ENCODE peak calls at places on chromosomes 11 and 22, in ten cellular contexts. B, H, Y, I, K, P, N, X, S and E are unnamed samples.

GRCh38 chr22:25666308-25666707 is 75.7 kb upstream of the MYO18B start:
- DNase-seq in B (no peak), H (peak), Y (no peak), I (peak), K (no peak), P (peak), N (no peak), X (peak), S (no peak), E (no peak)

GRCh38 chr22:18093661-18094060 is 15.9 kb downstream of the PEX26 start:
- DNase-seq in B (no peak), H (no peak), Y (no peak), I (no peak), K (no peak), P (no peak), N (no peak), X (no peak), S (no peak), E (no peak)

GRCh38 chr11:39078465-39078864 is 2381.0 kb downstream of the LRRC4C start:
- DNase-seq in B (no peak), H (no peak), Y (no peak), I (no peak), K (no peak), P (no peak), N (no peak), X (no peak), S (no peak), E (no peak)

GRCh38 chr11:11672764-11673163 is 51.0 kb upstream of the GALNT18 start:
- DNase-seq in B (no peak), H (no peak), Y (no peak), I (no peak), K (no peak), P (no peak), N (no peak), X (no peak), S (no peak), E (no peak)

GRCh38 chr11:113526521-113526920 is 51.3 kb upstream of the DRD2 start:
- DNase-seq in B (no peak), H (no peak), Y (no peak), I (no peak), K (no peak), P (no peak), N (no peak), X (no peak), S (no peak), E (no peak)

GRCh38 chr22:42396621-42397331 is 35.4 kb downstream of the NFAM1 start:
- DNase-seq in B (no peak), H (peak), Y (no peak), I (no peak), K (no peak), P (peak), N (no peak), X (no peak), S (peak), E (no peak)

GRCh38 chr11:61688368-61689163 is 8.4 kb downstream of the DAGLA start:
- DNase-seq in B (peak), H (peak), Y (peak), I (no peak), K (no peak), P (no peak), N (peak), X (peak), S (no peak), E (no peak)

GRCh38 chr22:38180841-38181452 is 683 bp downstream of the PLA2G6 start:
- DNase-seq in B (no peak), H (peak), Y (peak), I (peak), K (no peak), P (no peak), N (no peak), X (peak), S (no peak), E (no peak)

GRCh38 chr11:9708544-9708943 is 44.7 kb downstream of the SWAP70 start:
- DNase-seq in B (peak), H (no peak), Y (peak), I (no peak), K (no peak), P (no peak), N (no peak), X (no peak), S (no peak), E (no peak)

GRCh38 chr11:35383953-35384352 is 35.4 kb downstream of the SLC1A2 start:
- DNase-seq in B (no peak), H (no peak), Y (no peak), I (no peak), K (no peak), P (no peak), N (no peak), X (no peak), S (no peak), E (no peak)

GRCh38 chr11:64084962-64085710 is 49.4 kb downstream of the FLRT1 start:
- DNase-seq in B (no peak), H (no peak), Y (no peak), I (no peak), K (no peak), P (no peak), N (no peak), X (no peak), S (no peak), E (no peak)

GRCh38 chr11:64319421-64319761 is 1.5 kb downstream of the PRDX5 start:
- DNase-seq in B (no peak), H (no peak), Y (no peak), I (no peak), K (no peak), P (no peak), N (no peak), X (no peak), S (no peak), E (no peak)

GRCh38 chr22:28112548-28113043 is 193.5 kb upstream of the PITPNB start:
- DNase-seq in B (peak), H (peak), Y (peak), I (no peak), K (peak), P (no peak), N (peak), X (peak), S (no peak), E (peak)

GRCh38 chr11:10441652-10442503 is 13.2 kb upstream of the AMPD3 start:
- DNase-seq in B (peak), H (no peak), Y (no peak), I (peak), K (no peak), P (no peak), N (no peak), X (no peak), S (peak), E (no peak)

GRCh38 chr11:117597083-117597482 is 199.9 kb downstream of the DSCAML1 start:
- DNase-seq in B (peak), H (peak), Y (peak), I (peak), K (peak), P (peak), N (peak), X (no peak), S (peak), E (peak)

GRCh38 chr22:50621491-50621880 is 6.5 kb downstream of the ARSA start:
- DNase-seq in B (no peak), H (no peak), Y (no peak), I (peak), K (no peak), P (no peak), N (no peak), X (no peak), S (peak), E (no peak)

GRCh38 chr22:43392385-43392989 is 19.3 kb upstream of the MPPED1 start:
- DNase-seq in B (no peak), H (no peak), Y (no peak), I (no peak), K (no peak), P (no peak), N (no peak), X (no peak), S (no peak), E (no peak)

GRCh38 chr11:96094156-96094555 is 170.2 kb upstream of the MTMR2 start:
- DNase-seq in B (no peak), H (no peak), Y (no peak), I (no peak), K (no peak), P (no peak), N (no peak), X (no peak), S (no peak), E (no peak)

GRCh38 chr11:16280256-16280682 is 76.1 kb downstream of the SOX6 start:
- DNase-seq in B (peak), H (peak), Y (peak), I (peak), K (no peak), P (no peak), N (peak), X (peak), S (no peak), E (peak)

GRCh38 chr11:69274531-69275016 is 19.4 kb upstream of the MYEOV start:
- DNase-seq in B (no peak), H (no peak), Y (no peak), I (no peak), K (no peak), P (no peak), N (peak), X (no peak), S (no peak), E (no peak)

GRCh38 chr11:15179167-15179566 is 64.4 kb downstream of the INSC start:
- DNase-seq in B (peak), H (no peak), Y (no peak), I (no peak), K (peak), P (no peak), N (no peak), X (no peak), S (no peak), E (no peak)

GRCh38 chr11:266676-267439 is 11.3 kb upstream of the NLRP6 start:
- DNase-seq in B (no peak), H (no peak), Y (no peak), I (no peak), K (no peak), P (no peak), N (no peak), X (no peak), S (no peak), E (no peak)

GRCh38 chr11:19079643-19080440 is 19.3 kb upstream of the MRGPRX2 start:
- DNase-seq in B (peak), H (no peak), Y (peak), I (no peak), K (peak), P (no peak), N (peak), X (no peak), S (no peak), E (peak)

GRCh38 chr11:94315664-94316063 is 11.3 kb downstream of the IZUMO1R start:
- DNase-seq in B (peak), H (no peak), Y (no peak), I (no peak), K (peak), P (no peak), N (no peak), X (no peak), S (no peak), E (no peak)

GRCh38 chr22:28759861-28760560 is 12.5 kb upstream of the CCDC117 start:
- DNase-seq in B (peak), H (no peak), Y (no peak), I (no peak), K (no peak), P (peak), N (no peak), X (no peak), S (no peak), E (peak)

GRCh38 chr22:40757071-40757470 is 62.1 kb downstream of the SLC25A17 start:
- DNase-seq in B (peak), H (no peak), Y (no peak), I (no peak), K (no peak), P (no peak), N (peak), X (no peak), S (no peak), E (no peak)
- TF ChIP-seq CTCF in B (no peak), H (no peak), Y (no peak), I (no peak), K (no peak), P (no peak), N (no peak), X (no peak), S (no peak), E (no peak)

GRCh38 chr22:30356392-30357230 is at the start of the genes CCDC157 and SF3A1:
- DNase-seq in B (peak), H (peak), Y (peak), I (peak), K (peak), P (peak), N (peak), X (peak), S (peak), E (peak)
- TF ChIP-seq CTCF in B (no peak), H (no peak), Y (no peak), I (no peak), K (no peak), P (no peak), N (no peak), X (no peak), S (no peak), E (no peak)

GRCh38 chr11:45852712-45853101 is 5.4 kb downstream of the CRY2 start:
- DNase-seq in B (no peak), H (peak), Y (no peak), I (no peak), K (no peak), P (peak), N (no peak), X (peak), S (peak), E (no peak)
- TF ChIP-seq CTCF in B (no peak), H (peak), Y (no peak), I (no peak), K (no peak), P (no peak), N (no peak), X (no peak), S (peak), E (no peak)

DNA sequence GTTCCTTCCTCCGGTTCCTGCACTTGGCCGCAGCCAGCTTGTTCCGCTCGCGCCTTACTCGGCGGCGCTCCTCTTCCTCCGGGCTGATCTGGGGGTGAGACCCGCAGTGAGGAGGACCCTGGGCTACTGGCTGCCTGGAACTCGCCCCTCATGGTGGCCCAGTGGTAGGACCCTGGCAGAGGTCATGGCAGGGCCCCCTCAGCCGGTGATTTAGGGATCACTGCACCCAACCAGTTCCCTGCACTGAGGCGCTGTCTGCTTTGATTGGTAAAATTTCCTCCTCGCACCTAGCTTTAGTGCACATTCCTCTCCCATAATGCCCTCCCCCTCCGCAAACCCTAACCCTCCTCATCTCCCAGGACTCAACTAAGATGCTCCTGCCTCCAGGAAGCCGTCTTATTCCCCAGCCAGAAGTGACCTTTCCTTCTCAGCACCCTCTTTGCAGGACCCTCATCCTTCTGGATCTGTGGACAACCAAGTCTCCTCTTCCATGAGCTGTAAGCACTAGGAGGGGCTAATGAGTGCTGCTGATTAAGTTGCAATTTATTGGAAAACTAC is 3.6 kb downstream of the CCDC85B start:
- DNase-seq in B (no peak), H (peak), Y (peak), I (no peak), K (no peak), P (no peak), N (no peak), X (no peak), S (no peak), E (no peak)
- TF ChIP-seq CTCF in B (no peak), H (no peak), Y (no peak), I (no peak), K (peak), P (no peak), N (no peak), X (no peak), S (no peak), E (no peak)

DNA sequence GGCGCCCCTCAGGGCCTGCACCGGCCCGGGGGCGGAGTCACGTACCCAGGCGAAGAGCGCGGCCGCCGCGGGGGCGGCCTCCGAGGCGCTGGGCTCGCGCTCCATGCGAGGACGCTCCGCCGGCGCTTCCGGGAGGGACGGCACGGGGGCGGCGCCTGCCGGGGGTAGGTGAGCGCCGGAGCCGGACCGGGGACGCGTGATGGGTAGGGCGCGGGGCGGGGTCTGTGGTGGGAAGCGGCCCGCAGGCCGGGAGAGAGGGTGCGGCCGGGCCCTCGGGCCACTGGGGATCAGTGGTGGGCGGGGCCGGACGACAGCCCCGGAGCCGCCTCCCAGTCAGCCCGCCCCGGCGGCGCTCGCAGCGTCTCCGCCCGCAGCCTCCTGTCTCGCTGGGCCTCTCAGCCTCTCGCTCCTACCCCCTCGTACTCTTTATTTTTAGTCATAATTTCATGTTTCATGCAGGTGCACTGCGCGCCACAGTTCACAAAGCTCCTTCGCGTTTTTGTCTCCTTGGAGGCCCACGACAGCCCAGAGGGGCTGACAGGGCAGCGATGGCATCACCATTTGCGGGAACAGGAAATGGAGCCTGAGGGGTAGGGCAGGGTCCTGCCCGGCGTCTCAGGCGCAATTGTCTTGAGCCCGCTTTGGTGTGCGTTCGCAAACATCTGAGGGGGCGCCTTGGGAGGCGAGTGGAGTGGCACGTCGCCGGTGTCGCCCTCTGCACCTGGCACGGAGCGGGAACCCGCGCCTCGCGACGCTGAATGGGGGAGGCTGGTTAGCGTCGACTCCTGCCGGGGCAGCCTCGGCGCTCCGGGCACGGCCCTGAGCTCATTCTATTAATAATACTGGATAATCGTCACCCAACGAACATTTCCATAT is at the start of gene SERGEF:
- DNase-seq in B (peak), H (peak), Y (peak), I (peak), K (peak), P (peak), N (peak), X (peak), S (peak), E (peak)
- TF ChIP-seq CTCF in B (peak), H (peak), Y (no peak), I (no peak), K (peak), P (no peak), N (no peak), X (no peak), S (no peak), E (no peak)